ENCODE peak calls at places on chromosomes 5 and 9, in seven cellular contexts. One of them, this sample, is unnamed.

GRCh38 chr9:32251539-32251938 is 132.9 kb upstream of the ACO1 start:
- DNase-seq in left ventricle myocardium inferior: no peak
- DNase-seq in foreskin fibroblast: no peak
- DNase-seq in GM23338: peak
- DNase-seq in brain microvascular endothelial cell: peak
- DNase-seq in endodermal cell: peak
- DNase-seq in fibroblast of lung: peak
- DNase-seq in this sample: peak

GRCh38 chr5:52743970-52744369 is 43.7 kb upstream of the ITGA1 start:
- DNase-seq in fibroblast of lung: peak
- DNase-seq in foreskin fibroblast: peak
- DNase-seq in left ventricle myocardium inferior: no peak
- DNase-seq in brain microvascular endothelial cell: peak
- DNase-seq in endodermal cell: no peak
- DNase-seq in GM23338: peak
- DNase-seq in this sample: peak

GRCh38 chr5:133265257-133265656 is 213.4 kb downstream of the HSPA4 start:
- DNase-seq in GM23338: no peak
- DNase-seq in fibroblast of lung: no peak
- DNase-seq in brain microvascular endothelial cell: no peak
- DNase-seq in foreskin fibroblast: no peak
- DNase-seq in endodermal cell: no peak
- DNase-seq in left ventricle myocardium inferior: no peak
- DNase-seq in this sample: no peak

GRCh38 chr5:123487298-123487697 is 24.7 kb upstream of the CSNK1G3 start:
- DNase-seq in GM23338: no peak
- DNase-seq in left ventricle myocardium inferior: no peak
- DNase-seq in endodermal cell: no peak
- DNase-seq in fibroblast of lung: peak
- DNase-seq in brain microvascular endothelial cell: peak
- DNase-seq in foreskin fibroblast: peak
- DNase-seq in this sample: peak

GRCh38 chr9:27154923-27155322 is 45.9 kb downstream of the TEK start:
- DNase-seq in left ventricle myocardium inferior: no peak
- DNase-seq in brain microvascular endothelial cell: peak
- DNase-seq in GM23338: no peak
- DNase-seq in endodermal cell: no peak
- DNase-seq in foreskin fibroblast: no peak
- DNase-seq in fibroblast of lung: peak
- DNase-seq in this sample: peak

GRCh38 chr9:114722363-114722695 is 40.3 kb upstream of the TEX48 start:
- DNase-seq in endodermal cell: no peak
- DNase-seq in GM23338: no peak
- DNase-seq in fibroblast of lung: no peak
- DNase-seq in left ventricle myocardium inferior: no peak
- DNase-seq in brain microvascular endothelial cell: no peak
- DNase-seq in foreskin fibroblast: no peak
- DNase-seq in this sample: no peak

GRCh38 chr9:136119259-136120118 is 814 bp upstream of the TMEM250 start:
- DNase-seq in brain microvascular endothelial cell: no peak
- DNase-seq in GM23338: peak
- DNase-seq in left ventricle myocardium inferior: no peak
- DNase-seq in fibroblast of lung: no peak
- DNase-seq in endodermal cell: peak
- DNase-seq in foreskin fibroblast: peak
- DNase-seq in this sample: peak

GRCh38 chr5:179763215-179763945 is 30.4 kb upstream of the LTC4S start:
- DNase-seq in foreskin fibroblast: peak
- DNase-seq in left ventricle myocardium inferior: peak
- DNase-seq in endodermal cell: peak
- DNase-seq in fibroblast of lung: peak
- DNase-seq in GM23338: peak
- DNase-seq in brain microvascular endothelial cell: peak
- DNase-seq in this sample: peak

GRCh38 chr9:21078702-21079101 is 960 bp upstream of the IFNB1 start:
- DNase-seq in brain microvascular endothelial cell: no peak
- DNase-seq in foreskin fibroblast: no peak
- DNase-seq in endodermal cell: no peak
- DNase-seq in GM23338: peak
- DNase-seq in left ventricle myocardium inferior: no peak
- DNase-seq in fibroblast of lung: no peak
- DNase-seq in this sample: no peak

GRCh38 chr5:112064956-112065355 is 308.0 kb upstream of the NREP start:
- DNase-seq in endodermal cell: no peak
- DNase-seq in GM23338: no peak
- DNase-seq in brain microvascular endothelial cell: no peak
- DNase-seq in left ventricle myocardium inferior: no peak
- DNase-seq in foreskin fibroblast: no peak
- DNase-seq in fibroblast of lung: no peak
- DNase-seq in this sample: no peak

GRCh38 chr5:142644640-142645361 is 41.1 kb downstream of the FGF1 start:
- DNase-seq in foreskin fibroblast: peak
- DNase-seq in GM23338: no peak
- DNase-seq in left ventricle myocardium inferior: no peak
- DNase-seq in fibroblast of lung: peak
- DNase-seq in brain microvascular endothelial cell: peak
- DNase-seq in endodermal cell: no peak
- DNase-seq in this sample: peak

GRCh38 chr9:116480700-116481099 is 206.4 kb upstream of the TRIM32 start:
- DNase-seq in foreskin fibroblast: no peak
- DNase-seq in left ventricle myocardium inferior: no peak
- DNase-seq in fibroblast of lung: no peak
- DNase-seq in brain microvascular endothelial cell: no peak
- DNase-seq in endodermal cell: no peak
- DNase-seq in GM23338: no peak
- DNase-seq in this sample: no peak

GRCh38 chr5:14153932-14154646 is 10.9 kb downstream of the TRIO start:
- DNase-seq in endodermal cell: peak
- DNase-seq in foreskin fibroblast: peak
- DNase-seq in left ventricle myocardium inferior: peak
- DNase-seq in fibroblast of lung: peak
- DNase-seq in GM23338: peak
- DNase-seq in brain microvascular endothelial cell: peak
- DNase-seq in this sample: peak

GRCh38 chr5:109533847-109534272 is 124.1 kb upstream of the PJA2 start:
- DNase-seq in foreskin fibroblast: no peak
- DNase-seq in fibroblast of lung: no peak
- DNase-seq in left ventricle myocardium inferior: no peak
- DNase-seq in brain microvascular endothelial cell: peak
- DNase-seq in endodermal cell: no peak
- DNase-seq in GM23338: no peak
- DNase-seq in this sample: peak

GRCh38 chr5:32172908-32173393 is 1.2 kb downstream of the GOLPH3 start:
- DNase-seq in foreskin fibroblast: no peak
- DNase-seq in brain microvascular endothelial cell: no peak
- DNase-seq in GM23338: no peak
- DNase-seq in endodermal cell: no peak
- DNase-seq in left ventricle myocardium inferior: no peak
- DNase-seq in fibroblast of lung: no peak
- DNase-seq in this sample: no peak

GRCh38 chr5:172110921-172111873 is 76.8 kb downstream of the STK10 start:
- DNase-seq in GM23338: peak
- DNase-seq in brain microvascular endothelial cell: peak
- DNase-seq in foreskin fibroblast: peak
- DNase-seq in endodermal cell: peak
- DNase-seq in fibroblast of lung: peak
- DNase-seq in left ventricle myocardium inferior: no peak
- DNase-seq in this sample: peak
- H3K4me3 ChIP-seq in GM23338: no peak
- H3K4me3 ChIP-seq in brain microvascular endothelial cell: no peak
- H3K4me3 ChIP-seq in foreskin fibroblast: no peak
- H3K4me3 ChIP-seq in endodermal cell: no peak
- H3K4me3 ChIP-seq in fibroblast of lung: no peak
- H3K4me3 ChIP-seq in left ventricle myocardium inferior: peak
- H3K4me3 ChIP-seq in this sample: no peak

GRCh38 chr5:135428586-135428985 is 18.6 kb downstream of the DCANP1 start:
- DNase-seq in endodermal cell: no peak
- DNase-seq in left ventricle myocardium inferior: no peak
- DNase-seq in fibroblast of lung: no peak
- DNase-seq in foreskin fibroblast: no peak
- DNase-seq in GM23338: no peak
- DNase-seq in brain microvascular endothelial cell: no peak
- DNase-seq in this sample: no peak

GRCh38 chr5:135425641-135426040 is 21.5 kb downstream of the DCANP1 start:
- DNase-seq in left ventricle myocardium inferior: no peak
- DNase-seq in endodermal cell: no peak
- DNase-seq in brain microvascular endothelial cell: no peak
- DNase-seq in fibroblast of lung: no peak
- DNase-seq in foreskin fibroblast: no peak
- DNase-seq in GM23338: no peak
- DNase-seq in this sample: no peak

GRCh38 chr5:135423158-135423925 is 23.8 kb downstream of the DCANP1 start:
- DNase-seq in fibroblast of lung: no peak
- DNase-seq in foreskin fibroblast: no peak
- DNase-seq in GM23338: no peak
- DNase-seq in brain microvascular endothelial cell: peak
- DNase-seq in endodermal cell: peak
- DNase-seq in left ventricle myocardium inferior: no peak
- DNase-seq in this sample: no peak

GRCh38 chr5:135429326-135429725 is 17.8 kb downstream of the DCANP1 start:
- DNase-seq in fibroblast of lung: peak
- DNase-seq in brain microvascular endothelial cell: no peak
- DNase-seq in foreskin fibroblast: no peak
- DNase-seq in left ventricle myocardium inferior: peak
- DNase-seq in endodermal cell: no peak
- DNase-seq in GM23338: no peak
- DNase-seq in this sample: peak

GRCh38 chr5:135426102-135427082 is 20.8 kb downstream of the DCANP1 start:
- DNase-seq in endodermal cell: peak
- DNase-seq in brain microvascular endothelial cell: peak
- DNase-seq in fibroblast of lung: peak
- DNase-seq in GM23338: peak
- DNase-seq in left ventricle myocardium inferior: no peak
- DNase-seq in foreskin fibroblast: no peak
- DNase-seq in this sample: peak
- TF ChIP-seq CTCF in endodermal cell: peak
- TF ChIP-seq CTCF in brain microvascular endothelial cell: peak
- TF ChIP-seq CTCF in fibroblast of lung: peak
- TF ChIP-seq CTCF in GM23338: peak
- TF ChIP-seq CTCF in left ventricle myocardium inferior: peak
- TF ChIP-seq CTCF in foreskin fibroblast: peak
- TF ChIP-seq CTCF in this sample: peak

GRCh38 chr9:8859416-8859815 is 1059.8 kb upstream of the DMAC1 start:
- DNase-seq in GM23338: no peak
- DNase-seq in brain microvascular endothelial cell: no peak
- DNase-seq in foreskin fibroblast: no peak
- DNase-seq in endodermal cell: no peak
- DNase-seq in fibroblast of lung: no peak
- DNase-seq in left ventricle myocardium inferior: no peak
- DNase-seq in this sample: no peak

GRCh38 chr9:8858250-8859161 is 1058.9 kb upstream of the DMAC1 start:
- DNase-seq in endodermal cell: peak
- DNase-seq in GM23338: peak
- DNase-seq in brain microvascular endothelial cell: no peak
- DNase-seq in foreskin fibroblast: no peak
- DNase-seq in left ventricle myocardium inferior: no peak
- DNase-seq in fibroblast of lung: no peak
- DNase-seq in this sample: no peak

GRCh38 chr9:8855046-8855445 is 1055.5 kb upstream of the DMAC1 start:
- DNase-seq in foreskin fibroblast: no peak
- DNase-seq in GM23338: peak
- DNase-seq in brain microvascular endothelial cell: no peak
- DNase-seq in endodermal cell: no peak
- DNase-seq in fibroblast of lung: peak
- DNase-seq in left ventricle myocardium inferior: no peak
- DNase-seq in this sample: peak

GRCh38 chr9:8856686-8857329 is 1057.2 kb upstream of the DMAC1 start:
- DNase-seq in fibroblast of lung: no peak
- DNase-seq in left ventricle myocardium inferior: no peak
- DNase-seq in foreskin fibroblast: no peak
- DNase-seq in GM23338: peak
- DNase-seq in endodermal cell: no peak
- DNase-seq in brain microvascular endothelial cell: no peak
- DNase-seq in this sample: peak

GRCh38 chr9:8857330-8858249 is 1058.0 kb upstream of the DMAC1 start:
- DNase-seq in GM23338: peak
- DNase-seq in brain microvascular endothelial cell: no peak
- DNase-seq in endodermal cell: peak
- DNase-seq in left ventricle myocardium inferior: peak
- DNase-seq in foreskin fibroblast: peak
- DNase-seq in fibroblast of lung: peak
- DNase-seq in this sample: peak
- H3K4me3 ChIP-seq in GM23338: peak
- H3K4me3 ChIP-seq in brain microvascular endothelial cell: peak
- H3K4me3 ChIP-seq in endodermal cell: peak
- H3K4me3 ChIP-seq in left ventricle myocardium inferior: peak
- H3K4me3 ChIP-seq in foreskin fibroblast: peak
- H3K4me3 ChIP-seq in fibroblast of lung: peak
- H3K4me3 ChIP-seq in this sample: peak

DNA sequence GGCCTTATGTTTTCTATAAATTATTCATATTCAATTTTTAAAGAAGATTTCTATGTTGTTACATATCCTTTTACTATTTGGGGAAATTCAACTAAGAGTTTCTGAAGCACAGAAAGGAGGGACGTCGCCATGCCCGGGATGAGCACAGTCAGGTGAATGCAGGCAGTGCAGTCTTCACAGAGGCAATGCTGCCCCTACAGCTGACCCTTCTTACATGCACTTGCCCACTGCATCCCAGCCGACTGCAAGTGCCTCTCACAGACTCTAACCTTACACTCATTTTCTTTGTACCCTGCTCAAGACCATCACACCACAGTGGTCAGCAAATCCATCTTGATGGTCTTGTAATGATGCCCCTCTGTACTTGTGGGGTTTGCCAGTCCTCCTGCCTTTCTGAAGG is 73.8 kb downstream of the SHC3 start:
- DNase-seq in foreskin fibroblast: no peak
- DNase-seq in left ventricle myocardium inferior: no peak
- DNase-seq in fibroblast of lung: no peak
- DNase-seq in endodermal cell: no peak
- DNase-seq in GM23338: peak
- DNase-seq in brain microvascular endothelial cell: no peak
- DNase-seq in this sample: no peak
- TF ChIP-seq CTCF in foreskin fibroblast: no peak
- TF ChIP-seq CTCF in left ventricle myocardium inferior: no peak
- TF ChIP-seq CTCF in fibroblast of lung: no peak
- TF ChIP-seq CTCF in endodermal cell: peak
- TF ChIP-seq CTCF in GM23338: no peak
- TF ChIP-seq CTCF in brain microvascular endothelial cell: no peak
- TF ChIP-seq CTCF in this sample: no peak

GRCh38 chr5:148734518-148734917 is 80.2 kb upstream of the HTR4 start:
- DNase-seq in endodermal cell: no peak
- DNase-seq in left ventricle myocardium inferior: no peak
- DNase-seq in foreskin fibroblast: no peak
- DNase-seq in GM23338: no peak
- DNase-seq in fibroblast of lung: no peak
- DNase-seq in brain microvascular endothelial cell: no peak
- DNase-seq in this sample: no peak
- H3K4me3 ChIP-seq in endodermal cell: no peak
- H3K4me3 ChIP-seq in left ventricle myocardium inferior: no peak
- H3K4me3 ChIP-seq in foreskin fibroblast: no peak
- H3K4me3 ChIP-seq in GM23338: no peak
- H3K4me3 ChIP-seq in fibroblast of lung: no peak
- H3K4me3 ChIP-seq in brain microvascular endothelial cell: no peak
- H3K4me3 ChIP-seq in this sample: no peak

This sample was measured in fibroblast of mammary gland.